ENCODE peak calls at places on chromosome 17, in four cellular contexts. A is endodermal cell, O is HCT116, V is adrenal gland. Q is an unnamed sample.

GRCh38 chr17:21379080-21379711 is 3.0 kb downstream of the KCNJ12 start:
- DNase-seq in A (no peak), O (no peak), V (no peak), Q (no peak)

GRCh38 chr17:30922235-30922993 is 669 bp downstream of the ADAP2 start:
- DNase-seq in A (peak; percentile 78), O (no peak), V (no peak), Q (no peak)

GRCh38 chr17:80878876-80879722 is 112.5 kb upstream of the CHMP6 start:
- DNase-seq in A (peak; percentile 46), O (no peak), V (no peak), Q (no peak)

GRCh38 chr17:8821446-8822105 is 22.4 kb upstream of the MFSD6L start:
- DNase-seq in A (peak; percentile 36), O (no peak), V (no peak), Q (no peak)

GRCh38 chr17:32485261-32485955 is 1.4 kb upstream of the CDK5R1 start:
- DNase-seq in A (no peak), O (no peak), V (no peak), Q (no peak)

GRCh38 chr17:36475346-36475970 is 11.0 kb upstream of the ZNHIT3 start:
- DNase-seq in A (no peak), O (no peak), V (no peak), Q (no peak)

GRCh38 chr17:64323774-64324173 is 60.7 kb upstream of the TEX2 start:
- DNase-seq in A (no peak), O (no peak), V (no peak), Q (no peak)

GRCh38 chr17:29243792-29244191 is 2.9 kb upstream of the CRYBA1 start:
- DNase-seq in A (peak; percentile 71), O (no peak), V (no peak), Q (no peak)

GRCh38 chr17:47693667-47694017 is 319 bp upstream of the TBKBP1 start:
- DNase-seq in A (no peak), O (no peak), V (no peak), Q (no peak)

GRCh38 chr17:51857052-51857593 is 301.4 kb downstream of the CA10 start:
- DNase-seq in A (peak; percentile 65), O (no peak), V (no peak), Q (no peak)

GRCh38 chr17:4161560-4162221 is 18.7 kb downstream of the CYB5D2 start:
- DNase-seq in A (peak; percentile 58), O (no peak), V (no peak), Q (no peak)

GRCh38 chr17:8044819-8045810 is 6.3 kb downstream of the ALOX15B start:
- DNase-seq in A (no peak), O (no peak), V (no peak), Q (no peak)

DNA sequence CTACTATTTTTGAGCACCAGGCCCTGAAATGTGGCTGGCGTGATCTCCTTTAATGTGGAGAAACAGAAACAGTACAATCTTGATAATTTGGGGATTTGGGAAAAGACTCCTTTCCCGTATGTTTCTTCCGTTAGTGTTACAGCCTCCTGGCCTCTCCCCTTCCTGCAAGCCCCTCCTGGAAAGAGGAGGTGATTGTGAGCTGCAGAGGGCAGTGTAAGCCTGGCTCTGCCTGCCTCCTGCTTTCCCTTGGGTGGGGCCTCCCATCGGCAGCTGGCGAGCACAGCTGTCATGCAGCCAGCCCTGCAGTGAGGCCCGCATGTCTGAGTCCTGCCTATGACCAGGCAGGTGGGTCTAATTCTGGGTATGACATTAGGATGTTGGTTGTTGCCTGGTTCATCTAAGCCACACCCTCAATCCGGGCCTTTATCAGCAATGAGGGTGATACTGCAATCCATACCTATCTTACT is 48.7 kb upstream of the WSB1 start:
- DNase-seq in A (peak; percentile 95), O (peak; percentile 69), V (peak; percentile 77), Q (peak; percentile 58)
- H3K4me3 ChIP-seq in A (no peak overlapping the region), O (no peak overlapping the region), V (no peak overlapping the region), Q (peak overlapping the region; percentile 46)

DNA sequence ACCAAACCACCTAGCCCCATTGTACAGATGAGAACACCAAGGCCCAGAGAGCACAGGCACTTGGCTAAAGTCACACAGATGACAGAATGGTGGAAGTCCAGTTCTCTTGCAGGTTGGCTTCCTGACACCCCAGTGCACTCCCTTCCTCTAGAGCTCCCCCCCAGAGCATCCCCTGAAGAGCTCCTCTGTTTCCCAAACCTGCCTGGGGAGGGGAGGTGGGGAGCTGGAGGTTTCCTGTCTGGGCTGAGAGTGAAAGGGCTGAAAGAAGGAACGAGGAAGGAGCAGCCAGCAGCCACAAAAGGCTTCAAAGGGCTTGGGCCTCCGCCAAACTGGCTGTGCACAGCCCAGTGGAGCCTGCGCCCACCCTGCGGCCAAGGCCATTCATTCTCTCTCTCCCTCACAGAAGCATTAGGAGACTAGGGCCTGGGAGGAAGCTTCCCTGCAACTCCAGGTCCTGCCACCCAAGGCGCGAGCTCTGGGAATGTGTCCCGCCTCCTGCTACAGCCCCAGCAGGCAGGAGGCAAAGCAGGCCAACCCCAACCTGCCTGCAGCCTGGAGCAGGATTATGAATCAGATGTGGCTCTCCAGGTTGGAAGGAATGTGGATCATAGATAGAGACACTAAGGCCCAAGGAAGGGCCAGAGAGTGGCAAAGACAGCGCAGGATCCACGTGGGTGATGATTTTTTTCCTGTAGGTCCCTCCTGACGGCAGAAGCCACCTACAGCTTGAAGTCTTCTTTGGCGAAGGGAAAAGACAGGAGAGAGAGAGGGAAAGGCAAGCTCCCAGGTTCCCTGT is 913 bp downstream of the SLC13A5 start:
- DNase-seq in A (peak; percentile 94), O (no peak), V (no peak), Q (no peak)
- H3K4me3 ChIP-seq in A (peak overlapping the region; percentile 81), O (no peak overlapping the region), V (no peak overlapping the region), Q (no peak overlapping the region)

DNA sequence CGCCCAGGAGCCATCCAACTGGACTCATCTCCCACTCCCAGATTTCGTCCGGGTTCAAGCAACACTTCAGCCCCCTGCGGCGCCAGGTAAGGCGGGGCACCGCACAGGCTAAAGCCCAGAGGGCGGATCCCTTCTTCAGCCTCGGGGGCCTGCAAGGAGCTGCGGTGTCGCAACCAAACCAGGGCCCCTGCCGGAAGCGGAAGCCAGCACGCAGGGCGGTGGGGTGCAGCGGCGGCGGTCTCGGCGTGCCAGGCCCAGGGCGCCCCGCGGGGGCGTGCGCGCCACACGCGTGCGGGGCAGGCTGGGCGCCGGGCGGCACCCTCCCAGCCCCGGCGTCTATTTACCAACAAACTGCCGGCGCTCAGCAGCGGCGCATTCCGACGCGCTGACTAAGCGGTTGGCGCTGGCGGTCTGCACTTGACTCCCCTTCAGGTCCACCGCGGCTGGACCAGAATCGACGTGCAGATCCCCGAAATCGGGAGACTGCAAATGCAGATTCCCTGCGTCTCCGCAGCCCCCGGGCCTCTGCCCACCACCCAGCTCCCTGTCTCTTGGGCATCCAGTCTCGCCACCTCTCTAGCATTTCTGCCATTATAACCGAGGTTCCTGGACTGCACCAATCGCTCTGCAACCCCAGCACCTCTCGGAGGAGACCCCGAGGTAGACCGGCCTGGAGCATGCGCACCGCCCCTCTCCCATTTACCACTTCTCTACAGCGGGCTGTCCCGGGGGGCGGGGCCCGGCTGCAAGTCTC is 433 bp upstream of the DLX4 start:
- DNase-seq in A (peak; percentile 98), O (peak; percentile 75), V (no peak), Q (no peak)
- H3K4me3 ChIP-seq in A (peak overlapping the region; percentile 77), O (peak overlapping the region; percentile 59), V (no peak overlapping the region), Q (peak overlapping the region; percentile 70)

DNA sequence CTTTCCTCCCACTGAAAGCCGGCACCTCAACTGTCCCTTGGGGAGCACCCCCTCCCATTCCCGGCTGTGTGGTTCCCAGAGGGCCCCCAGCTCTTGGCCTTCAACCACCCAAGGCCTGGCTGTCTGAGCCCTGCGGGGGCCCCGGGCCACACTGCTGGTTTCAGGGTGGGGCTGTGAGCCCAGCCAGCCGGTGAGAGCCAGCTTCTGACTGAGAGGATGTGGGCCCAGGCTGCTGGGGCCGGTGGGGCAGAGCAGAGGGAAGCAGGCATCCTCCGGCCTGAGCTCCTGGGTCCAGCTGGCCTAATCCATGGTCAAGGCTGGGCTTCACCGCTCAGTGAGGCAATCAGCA is 875 bp upstream of the LGALS3BP start:
- DNase-seq in A (no peak), O (no peak), V (no peak), Q (no peak)
- H3K4me3 ChIP-seq in A (no peak overlapping the region), O (no peak overlapping the region), V (no peak overlapping the region), Q (no peak overlapping the region)

GRCh38 chr17:68246271-68247028 is 1.4 kb upstream of the AMZ2 start:
- DNase-seq in A (no peak), O (no peak), V (no peak), Q (no peak)
- H3K4me3 ChIP-seq in A (peak overlapping the region; percentile 92), O (peak overlapping the region; percentile 62), V (no peak overlapping the region), Q (peak overlapping the region; percentile 97)